ENCODE peak calls at places on chromosomes 12 and 14, in seven cellular contexts. I, S, L, B, H, J and V are unnamed samples.

GRCh38 chr12:69161835-69162234 is 77.5 kb upstream of the CPSF6 start:
- DNase-seq in B (no peak), S (no peak), L (no peak), J (peak), H (peak), I (no peak), V (no peak)

GRCh38 chr12:114401346-114402320 is 4.3 kb downstream of the TBX5 start:
- DNase-seq in L (no peak), S (no peak), H (no peak), I (no peak), B (no peak), J (no peak), V (no peak)

GRCh38 chr14:60514378-60515243 is 5.7 kb downstream of the SIX6 start:
- DNase-seq in L (no peak), J (peak), I (peak), S (no peak), H (no peak), B (no peak), V (no peak)

GRCh38 chr14:54503476-54503875 is 6.2 kb upstream of the CGRRF1 start:
- DNase-seq in J (no peak), I (no peak), H (peak), B (peak), L (no peak), S (no peak), V (no peak)

GRCh38 chr12:103833095-103833777 is 7.8 kb downstream of the NT5DC3 start:
- DNase-seq in B (no peak), L (no peak), J (no peak), S (no peak), I (no peak), H (no peak), V (no peak)

GRCh38 chr14:92362781-92363235 is 39.8 kb downstream of the SLC24A4 start:
- DNase-seq in H (no peak), L (peak), I (peak), B (peak), S (no peak), J (no peak), V (peak)

GRCh38 chr12:203462-204260 is 10.3 kb downstream of the SLC6A12 start:
- DNase-seq in B (peak), L (no peak), H (no peak), J (no peak), I (peak), S (no peak), V (no peak)

GRCh38 chr14:36019126-36019525 is 157.4 kb downstream of the PTCSC3 start:
- DNase-seq in S (no peak), H (no peak), B (no peak), I (no peak), L (no peak), J (no peak), V (no peak)

GRCh38 chr14:88488081-88488480 is 66.7 kb downstream of the PTPN21 start:
- DNase-seq in H (no peak), J (no peak), L (no peak), B (no peak), I (no peak), S (no peak), V (no peak)

GRCh38 chr14:21486640-21487087 is 9.7 kb downstream of the TOX4 start:
- DNase-seq in H (no peak), B (no peak), I (no peak), S (peak), J (no peak), L (no peak), V (no peak)

GRCh38 chr14:68182492-68182891 is 362.9 kb downstream of the RAD51B start:
- DNase-seq in S (no peak), L (no peak), H (peak), I (no peak), B (no peak), J (no peak), V (no peak)

GRCh38 chr12:11649413-11650278 is at the start of gene ETV6:
- DNase-seq in J (peak), H (peak), I (peak), B (peak), S (peak), L (peak), V (no peak)

GRCh38 chr12:59595557-59596231 is at the start of gene SLC16A7:
- DNase-seq in I (peak), J (peak), S (peak), H (peak), B (peak), L (peak), V (peak)

GRCh38 chr12:12717586-12718381 is 616 bp downstream of the CDKN1B start:
- DNase-seq in H (peak), B (no peak), I (no peak), J (no peak), S (no peak), L (no peak), V (no peak)

GRCh38 chr14:52049721-52050588 is 18.9 kb downstream of the NID2 start:
- DNase-seq in L (no peak), S (no peak), I (no peak), B (no peak), H (no peak), J (no peak), V (no peak)

GRCh38 chr12:79648872-79649271 is 41.9 kb downstream of the PAWR start:
- DNase-seq in B (no peak), H (no peak), I (no peak), L (no peak), J (no peak), S (no peak), V (no peak)

GRCh38 chr14:89899917-89900680 is 54.4 kb downstream of the EFCAB11 start:
- DNase-seq in L (no peak), I (no peak), H (peak), J (peak), S (no peak), B (peak), V (no peak)

GRCh38 chr14:21874946-21875345 is 201.3 kb upstream of the OR4E1 start:
- DNase-seq in I (no peak), S (no peak), L (no peak), J (no peak), B (no peak), H (peak), V (no peak)

GRCh38 chr12:103882861-103883596 is 42.0 kb upstream of the NT5DC3 start:
- DNase-seq in B (no peak), S (no peak), H (peak), L (no peak), J (no peak), I (no peak), V (no peak)